ENCODE peak calls at places on chromosomes 2 and 18, in ten cellular contexts. One of them, this sample, is unnamed.

GRCh38 chr2:175823291-175824073 is 178.6 kb downstream of the LNPK start:
- DNase-seq in uterus: no peak
- DNase-seq in transverse colon: no peak
- DNase-seq in H54: no peak
- DNase-seq in K562: no peak
- DNase-seq in spleen: no peak
- DNase-seq in lower leg skin: no peak
- DNase-seq in A549: no peak
- DNase-seq in breast epithelium: no peak
- DNase-seq in NB4: no peak
- DNase-seq in this sample: no peak

GRCh38 chr2:88082781-88083180 is 15.2 kb downstream of the SMYD1 start:
- DNase-seq in uterus: no peak
- DNase-seq in breast epithelium: peak
- DNase-seq in transverse colon: no peak
- DNase-seq in lower leg skin: no peak
- DNase-seq in NB4: no peak
- DNase-seq in spleen: no peak
- DNase-seq in A549: no peak
- DNase-seq in K562: no peak
- DNase-seq in H54: no peak
- DNase-seq in this sample: no peak

GRCh38 chr2:121031568-121032340 is 253.2 kb downstream of the TFCP2L1 start:
- DNase-seq in A549: no peak
- DNase-seq in lower leg skin: peak
- DNase-seq in K562: no peak
- DNase-seq in NB4: no peak
- DNase-seq in uterus: no peak
- DNase-seq in H54: no peak
- DNase-seq in breast epithelium: no peak
- DNase-seq in transverse colon: no peak
- DNase-seq in spleen: no peak
- DNase-seq in this sample: no peak

GRCh38 chr2:133146893-133147292 is 421.4 kb downstream of the NCKAP5 start:
- DNase-seq in A549: peak
- DNase-seq in lower leg skin: no peak
- DNase-seq in spleen: no peak
- DNase-seq in H54: no peak
- DNase-seq in breast epithelium: no peak
- DNase-seq in uterus: no peak
- DNase-seq in K562: no peak
- DNase-seq in transverse colon: no peak
- DNase-seq in NB4: no peak
- DNase-seq in this sample: peak

GRCh38 chr2:74834806-74835755 is 1.2 kb downstream of the HK2 start:
- DNase-seq in lower leg skin: peak
- DNase-seq in spleen: peak
- DNase-seq in K562: peak
- DNase-seq in H54: no peak
- DNase-seq in A549: no peak
- DNase-seq in transverse colon: peak
- DNase-seq in breast epithelium: no peak
- DNase-seq in NB4: peak
- DNase-seq in uterus: peak
- DNase-seq in this sample: peak

GRCh38 chr18:23964282-23965238 is 50.0 kb upstream of the TTC39C start:
- DNase-seq in H54: no peak
- DNase-seq in K562: peak
- DNase-seq in lower leg skin: no peak
- DNase-seq in NB4: peak
- DNase-seq in A549: peak
- DNase-seq in transverse colon: peak
- DNase-seq in spleen: no peak
- DNase-seq in breast epithelium: no peak
- DNase-seq in uterus: no peak
- DNase-seq in this sample: no peak

GRCh38 chr2:52704251-52704650 is 1063.4 kb upstream of the CHAC2 start:
- DNase-seq in A549: no peak
- DNase-seq in H54: no peak
- DNase-seq in transverse colon: no peak
- DNase-seq in NB4: no peak
- DNase-seq in uterus: no peak
- DNase-seq in breast epithelium: no peak
- DNase-seq in K562: no peak
- DNase-seq in lower leg skin: no peak
- DNase-seq in spleen: no peak
- DNase-seq in this sample: no peak

GRCh38 chr18:11497585-11497984 is 111.8 kb upstream of the SLC35G4 start:
- DNase-seq in A549: no peak
- DNase-seq in NB4: peak
- DNase-seq in breast epithelium: no peak
- DNase-seq in transverse colon: no peak
- DNase-seq in lower leg skin: no peak
- DNase-seq in uterus: no peak
- DNase-seq in spleen: no peak
- DNase-seq in K562: no peak
- DNase-seq in H54: no peak
- DNase-seq in this sample: peak

GRCh38 chr2:46119453-46119852 is 177.8 kb upstream of the EPAS1 start:
- DNase-seq in breast epithelium: no peak
- DNase-seq in H54: no peak
- DNase-seq in lower leg skin: no peak
- DNase-seq in K562: no peak
- DNase-seq in A549: no peak
- DNase-seq in transverse colon: no peak
- DNase-seq in spleen: no peak
- DNase-seq in NB4: no peak
- DNase-seq in uterus: no peak
- DNase-seq in this sample: no peak

GRCh38 chr2:101427743-101428142 is 40.4 kb upstream of the CREG2 start:
- DNase-seq in lower leg skin: no peak
- DNase-seq in uterus: no peak
- DNase-seq in breast epithelium: no peak
- DNase-seq in H54: no peak
- DNase-seq in spleen: no peak
- DNase-seq in transverse colon: no peak
- DNase-seq in NB4: no peak
- DNase-seq in A549: no peak
- DNase-seq in K562: no peak
- DNase-seq in this sample: no peak

GRCh38 chr2:231674587-231675334 is 33.6 kb upstream of the PTMA start:
- DNase-seq in NB4: peak
- DNase-seq in uterus: peak
- DNase-seq in K562: peak
- DNase-seq in breast epithelium: no peak
- DNase-seq in spleen: peak
- DNase-seq in lower leg skin: peak
- DNase-seq in A549: peak
- DNase-seq in H54: no peak
- DNase-seq in transverse colon: peak
- DNase-seq in this sample: peak
- TF ChIP-seq POLR2A in NB4: no peak
- TF ChIP-seq POLR2A in uterus: no peak
- TF ChIP-seq POLR2A in K562: no peak
- TF ChIP-seq POLR2A in breast epithelium: no peak
- TF ChIP-seq POLR2A in spleen: no peak
- TF ChIP-seq POLR2A in lower leg skin: no peak
- TF ChIP-seq POLR2A in A549: no peak
- TF ChIP-seq POLR2A in H54: no peak
- TF ChIP-seq POLR2A in transverse colon: no peak
- TF ChIP-seq POLR2A in this sample: no peak

GRCh38 chr2:54673501-54673998 is 49.9 kb upstream of the EML6 start:
- DNase-seq in H54: no peak
- DNase-seq in A549: no peak
- DNase-seq in spleen: peak
- DNase-seq in lower leg skin: peak
- DNase-seq in breast epithelium: peak
- DNase-seq in K562: no peak
- DNase-seq in NB4: peak
- DNase-seq in transverse colon: peak
- DNase-seq in uterus: peak
- DNase-seq in this sample: no peak
- TF ChIP-seq POLR2A in H54: no peak
- TF ChIP-seq POLR2A in A549: no peak
- TF ChIP-seq POLR2A in spleen: no peak
- TF ChIP-seq POLR2A in lower leg skin: no peak
- TF ChIP-seq POLR2A in breast epithelium: no peak
- TF ChIP-seq POLR2A in K562: no peak
- TF ChIP-seq POLR2A in NB4: no peak
- TF ChIP-seq POLR2A in transverse colon: no peak
- TF ChIP-seq POLR2A in uterus: peak
- TF ChIP-seq POLR2A in this sample: no peak

DNA sequence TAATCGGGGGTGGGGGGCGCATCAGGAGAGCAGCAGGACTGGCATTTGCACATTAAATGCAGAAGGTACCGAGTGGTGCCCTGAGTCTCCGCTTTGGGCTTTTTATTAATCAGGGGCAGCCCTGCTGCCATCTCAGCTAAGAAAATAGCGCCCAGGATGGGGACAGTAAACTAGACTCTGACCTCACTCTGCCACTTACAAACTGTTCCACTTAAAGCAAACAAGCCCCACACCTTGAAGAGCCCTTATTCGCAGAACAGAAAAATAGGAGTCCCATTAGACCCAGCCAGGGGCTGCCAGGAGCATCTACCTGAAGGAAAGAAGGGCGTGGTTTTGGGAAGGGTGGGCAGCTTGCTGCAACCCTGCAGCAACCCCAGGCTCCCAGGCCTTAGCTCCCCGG is 165.3 kb downstream of the TNS1 start:
- DNase-seq in transverse colon: no peak
- DNase-seq in uterus: no peak
- DNase-seq in breast epithelium: no peak
- DNase-seq in K562: no peak
- DNase-seq in A549: no peak
- DNase-seq in spleen: no peak
- DNase-seq in lower leg skin: no peak
- DNase-seq in H54: no peak
- DNase-seq in NB4: no peak
- DNase-seq in this sample: no peak
- TF ChIP-seq POLR2A in transverse colon: no peak
- TF ChIP-seq POLR2A in uterus: no peak
- TF ChIP-seq POLR2A in breast epithelium: no peak
- TF ChIP-seq POLR2A in K562: no peak
- TF ChIP-seq POLR2A in A549: no peak
- TF ChIP-seq POLR2A in spleen: no peak
- TF ChIP-seq POLR2A in lower leg skin: no peak
- TF ChIP-seq POLR2A in H54: no peak
- TF ChIP-seq POLR2A in NB4: no peak
- TF ChIP-seq POLR2A in this sample: no peak

GRCh38 chr2:9099341-9099751 is 95.9 kb upstream of the MBOAT2 start:
- DNase-seq in H54: no peak
- DNase-seq in NB4: no peak
- DNase-seq in breast epithelium: no peak
- DNase-seq in spleen: no peak
- DNase-seq in A549: peak
- DNase-seq in uterus: no peak
- DNase-seq in lower leg skin: peak
- DNase-seq in K562: no peak
- DNase-seq in transverse colon: no peak
- DNase-seq in this sample: peak
- TF ChIP-seq POLR2A in H54: no peak
- TF ChIP-seq POLR2A in NB4: no peak
- TF ChIP-seq POLR2A in breast epithelium: no peak
- TF ChIP-seq POLR2A in spleen: no peak
- TF ChIP-seq POLR2A in A549: no peak
- TF ChIP-seq POLR2A in uterus: no peak
- TF ChIP-seq POLR2A in lower leg skin: no peak
- TF ChIP-seq POLR2A in K562: no peak
- TF ChIP-seq POLR2A in transverse colon: no peak
- TF ChIP-seq POLR2A in this sample: no peak

GRCh38 chr18:26459884-26460283 is 88.5 kb downstream of the KCTD1 start:
- DNase-seq in breast epithelium: no peak
- DNase-seq in transverse colon: no peak
- DNase-seq in H54: no peak
- DNase-seq in K562: no peak
- DNase-seq in NB4: no peak
- DNase-seq in uterus: no peak
- DNase-seq in A549: no peak
- DNase-seq in lower leg skin: no peak
- DNase-seq in spleen: no peak
- DNase-seq in this sample: no peak

GRCh38 chr18:26459340-26459739 is 89.0 kb downstream of the KCTD1 start:
- DNase-seq in breast epithelium: no peak
- DNase-seq in spleen: no peak
- DNase-seq in A549: no peak
- DNase-seq in K562: no peak
- DNase-seq in NB4: no peak
- DNase-seq in lower leg skin: no peak
- DNase-seq in transverse colon: no peak
- DNase-seq in H54: no peak
- DNase-seq in uterus: no peak
- DNase-seq in this sample: no peak

GRCh38 chr18:26457195-26457594 is 91.2 kb downstream of the KCTD1 start:
- DNase-seq in lower leg skin: no peak
- DNase-seq in NB4: no peak
- DNase-seq in uterus: no peak
- DNase-seq in H54: no peak
- DNase-seq in spleen: no peak
- DNase-seq in breast epithelium: no peak
- DNase-seq in transverse colon: no peak
- DNase-seq in K562: no peak
- DNase-seq in A549: no peak
- DNase-seq in this sample: no peak

GRCh38 chr18:26457611-26458350 is 90.6 kb downstream of the KCTD1 start:
- DNase-seq in spleen: no peak
- DNase-seq in NB4: no peak
- DNase-seq in lower leg skin: no peak
- DNase-seq in uterus: no peak
- DNase-seq in transverse colon: no peak
- DNase-seq in A549: no peak
- DNase-seq in K562: peak
- DNase-seq in breast epithelium: no peak
- DNase-seq in H54: no peak
- DNase-seq in this sample: no peak

DNA sequence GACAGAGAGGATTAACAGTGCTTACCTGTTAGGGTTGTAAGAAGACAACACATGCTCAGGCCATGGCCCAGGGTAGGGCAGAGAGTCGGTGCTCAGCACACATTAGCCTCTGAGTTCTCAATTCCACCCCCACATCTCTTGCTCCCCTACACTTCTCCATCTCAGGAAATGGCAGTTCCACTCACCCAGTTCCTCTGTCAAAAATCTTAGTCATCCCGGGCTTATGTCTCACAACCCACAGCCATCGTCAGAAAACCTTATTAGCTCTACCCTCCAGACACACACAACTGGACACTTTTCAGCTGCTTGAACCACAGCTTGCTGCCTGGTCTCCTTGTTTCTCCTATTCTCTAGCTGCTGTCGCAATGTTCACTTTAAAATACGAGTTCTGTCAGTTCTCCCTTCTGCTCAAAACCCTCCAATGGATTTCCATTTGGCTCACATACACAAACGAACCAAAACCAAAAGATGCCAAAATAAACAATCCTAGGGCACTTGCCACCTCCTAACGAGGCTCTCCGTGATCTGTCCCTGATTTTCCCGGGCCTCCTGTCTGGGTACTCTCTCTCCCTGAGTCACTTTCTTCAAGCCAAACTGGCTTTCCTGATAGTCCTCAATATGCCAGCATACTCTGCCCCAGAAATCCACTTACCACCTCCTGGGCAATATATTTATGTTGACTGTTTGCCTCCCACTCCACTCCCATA is 89.7 kb downstream of the KCTD1 start:
- DNase-seq in transverse colon: no peak
- DNase-seq in lower leg skin: no peak
- DNase-seq in NB4: peak
- DNase-seq in A549: no peak
- DNase-seq in uterus: no peak
- DNase-seq in spleen: no peak
- DNase-seq in K562: no peak
- DNase-seq in H54: no peak
- DNase-seq in breast epithelium: peak
- DNase-seq in this sample: peak
- TF ChIP-seq POLR2A in transverse colon: no peak
- TF ChIP-seq POLR2A in lower leg skin: no peak
- TF ChIP-seq POLR2A in NB4: no peak
- TF ChIP-seq POLR2A in A549: no peak
- TF ChIP-seq POLR2A in uterus: no peak
- TF ChIP-seq POLR2A in spleen: no peak
- TF ChIP-seq POLR2A in K562: no peak
- TF ChIP-seq POLR2A in H54: no peak
- TF ChIP-seq POLR2A in breast epithelium: no peak
- TF ChIP-seq POLR2A in this sample: no peak